ENCODE peak calls at places on chromosomes 11 and 22, in five cellular contexts. F is BJ, T is transverse colon, P is uterus, X is GM12865. N is an unnamed sample.

GRCh38 chr11:121534131-121535093 is 81.6 kb upstream of the SORL1-AS1 start:
- DNase-seq in F (no peak), T (no peak), P (no peak), X (no peak), N (peak)

GRCh38 chr11:11010624-11011127 is 152.8 kb upstream of the ZBED5 start:
- DNase-seq in F (no peak), T (peak), P (no peak), X (peak), N (peak)

GRCh38 chr11:113296447-113297205 is 17.8 kb upstream of the TTC12 start:
- DNase-seq in F (no peak), T (no peak), P (no peak), X (no peak), N (no peak)

GRCh38 chr11:64086263-64086938 is 50.7 kb downstream of the FLRT1 start:
- DNase-seq in F (peak), T (peak), P (peak), X (no peak), N (peak)

GRCh38 chr11:255176-255575 is 18.4 kb downstream of the PSMD13 start:
- DNase-seq in F (no peak), T (no peak), P (no peak), X (no peak), N (peak)

GRCh38 chr11:57345555-57346151 is 7.5 kb downstream of the P2RX3 start:
- DNase-seq in F (no peak), T (peak), P (peak), X (peak), N (peak)

GRCh38 chr11:72702096-72702495 is 27.9 kb upstream of the PDE2A start:
- DNase-seq in F (no peak), T (no peak), P (no peak), X (no peak), N (no peak)

GRCh38 chr11:3936517-3936916 is 81.1 kb downstream of the STIM1 start:
- DNase-seq in F (no peak), T (no peak), P (no peak), X (no peak), N (no peak)

GRCh38 chr11:6443269-6444003 is 2.6 kb upstream of the HPX start:
- DNase-seq in F (no peak), T (peak), P (peak), X (peak), N (peak)

GRCh38 chr11:71476031-71476430 is 23.0 kb downstream of the NADSYN1 start:
- DNase-seq in F (no peak), T (no peak), P (no peak), X (no peak), N (no peak)

GRCh38 chr11:10629431-10630002 is 61.1 kb upstream of the LYVE1 start:
- DNase-seq in F (no peak), T (no peak), P (no peak), X (no peak), N (no peak)

GRCh38 chr11:104653011-104653806 is 245.1 kb downstream of the CASP12 start:
- DNase-seq in F (no peak), T (no peak), P (no peak), X (peak), N (peak)

DNA sequence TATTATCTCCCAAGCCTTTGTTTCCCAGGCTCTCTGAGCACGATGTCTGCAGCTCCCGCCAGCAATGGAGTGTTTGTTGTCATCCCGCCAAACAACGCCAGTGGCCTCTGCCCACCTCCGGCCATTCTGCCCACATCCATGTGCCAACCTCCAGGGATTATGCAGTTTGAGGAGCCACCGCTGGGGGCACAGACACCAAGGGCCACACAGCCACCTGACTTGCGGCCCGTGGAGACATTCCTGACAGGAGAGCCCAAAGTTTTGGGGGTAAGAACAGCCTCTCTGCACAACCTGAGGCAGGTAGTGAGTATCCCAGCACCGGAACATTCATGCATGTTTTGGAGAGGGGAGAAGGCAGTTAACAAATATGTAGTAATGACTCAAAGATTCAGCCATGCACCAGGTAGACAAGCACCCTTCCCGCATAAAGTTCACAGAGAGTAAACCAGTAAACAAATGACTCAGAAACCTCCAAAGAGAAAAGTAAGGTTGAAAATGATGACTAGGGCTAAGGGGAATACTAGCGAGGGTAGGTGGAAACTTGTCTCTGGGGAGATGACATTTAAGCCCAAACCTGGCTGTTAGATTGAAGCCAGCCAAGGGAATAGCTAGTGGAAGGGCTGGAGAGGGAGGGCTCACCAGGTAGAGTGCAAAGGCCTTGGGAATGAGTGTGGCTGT is 7.2 kb downstream of the MS4A15 start:
- DNase-seq in F (no peak), T (no peak), P (no peak), X (peak), N (no peak)
- TF ChIP-seq CTCF in F (no peak), T (no peak), P (no peak), X (peak), N (no peak)

DNA sequence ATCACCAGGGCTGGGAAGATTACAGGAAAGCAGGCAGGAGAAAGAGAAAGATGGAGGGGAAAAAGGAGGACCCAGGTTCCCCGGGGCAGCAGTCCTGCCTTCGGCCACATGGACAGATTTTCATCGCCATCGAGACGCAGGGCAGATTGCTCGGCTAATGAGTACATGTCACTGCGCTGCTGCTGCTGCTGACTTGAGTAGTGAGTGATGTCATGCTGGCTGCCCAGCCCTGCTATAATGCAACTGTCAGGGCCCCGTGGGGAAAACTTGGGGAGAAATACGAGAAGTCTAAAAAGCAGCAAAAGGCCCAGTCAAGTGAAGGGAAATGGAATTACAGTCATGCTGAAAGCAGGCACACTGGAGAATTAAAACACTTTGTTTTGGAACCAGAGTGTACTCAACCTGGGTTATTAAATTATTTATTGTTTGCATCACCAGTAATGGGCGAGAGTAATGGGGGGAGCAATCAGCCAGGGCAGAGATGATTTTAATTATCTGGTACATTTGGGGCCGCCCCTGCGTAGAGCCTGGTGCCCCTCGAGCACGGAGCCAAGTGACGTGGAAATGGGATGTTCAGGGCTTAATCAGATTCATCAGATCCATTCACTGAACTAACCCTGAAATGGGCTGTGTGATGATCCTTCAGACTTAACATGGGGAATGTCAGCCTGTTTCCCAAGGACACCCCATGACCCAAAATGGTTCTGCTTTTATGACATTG is 241.5 kb upstream of the CADM1 start:
- DNase-seq in F (no peak), T (no peak), P (no peak), X (no peak), N (no peak)
- H3K4me3 ChIP-seq in F (no peak), T (no peak), P (no peak), X (no peak), N (no peak)

DNA sequence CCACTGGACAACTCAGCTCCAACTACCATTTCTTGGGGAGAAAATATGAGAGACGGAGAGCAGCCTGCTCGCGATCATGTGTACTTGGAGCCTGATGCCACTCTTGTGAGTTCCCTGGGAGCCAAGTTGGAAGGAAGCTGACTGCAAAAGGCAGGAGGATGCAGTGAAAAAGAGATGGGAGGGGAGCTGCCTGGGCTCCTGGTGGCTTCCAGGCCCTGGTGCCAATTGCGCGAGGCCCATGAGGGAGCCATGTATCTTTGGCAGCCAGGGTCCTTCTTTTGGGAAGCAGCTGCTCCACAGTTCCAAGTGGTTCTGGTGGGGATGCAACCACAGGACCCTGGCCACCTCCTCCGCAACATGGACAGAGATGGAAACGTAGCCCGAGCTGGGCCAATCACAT is 11.1 kb downstream of the C11orf91 start:
- DNase-seq in F (no peak), T (no peak), P (no peak), X (no peak), N (no peak)
- TF ChIP-seq CTCF in F (no peak), T (no peak), P (no peak), X (no peak), N (no peak)

GRCh38 chr22:46726986-46727317 is 11.1 kb downstream of the CERK start:
- DNase-seq in F (no peak), T (no peak), P (no peak), X (no peak), N (no peak)
- H3K4me3 ChIP-seq in F (no peak), T (no peak), P (no peak), X (no peak), N (no peak)

GRCh38 chr22:38009000-38009806 is 24.8 kb upstream of the SOX10 start:
- DNase-seq in F (no peak), T (no peak), P (no peak), X (no peak), N (no peak)

GRCh38 chr22:38005943-38006342 is 21.6 kb upstream of the SOX10 start:
- DNase-seq in F (no peak), T (no peak), P (no peak), X (no peak), N (no peak)

GRCh38 chr22:38012604-38013072 is 28.3 kb upstream of the SOX10 start:
- DNase-seq in F (no peak), T (no peak), P (no peak), X (no peak), N (peak)

GRCh38 chr22:38007330-38007902 is 23.1 kb upstream of the SOX10 start:
- DNase-seq in F (no peak), T (no peak), P (no peak), X (no peak), N (no peak)

GRCh38 chr22:38006906-38007305 is 22.6 kb upstream of the SOX10 start:
- DNase-seq in F (no peak), T (no peak), P (no peak), X (no peak), N (no peak)
- TF ChIP-seq CTCF in F (no peak), T (no peak), P (no peak), X (no peak), N (no peak)

GRCh38 chr11:47181271-47181670 is 4.6 kb upstream of the ARFGAP2 start:
- DNase-seq in F (no peak), T (no peak), P (no peak), X (no peak), N (no peak)
- H3K4me3 ChIP-seq in F (no peak), T (no peak), P (no peak), X (no peak), N (no peak)